ENCODE peak calls at places on chromosomes 7 and 10, in eight cellular contexts. M is cerebellum; W is NCI-H460; K is stimulated activated CD8-positive, alpha-beta memory T cell treated with anti-CD3 and anti-CD28 coated beads, Interleukin-12 subunit alpha, Interleukin-12 subunit beta, amount 100 ng/mL, for 4 hours; B is CD14-positive monocyte; A is Panc1; E is HCT116; G is NCI-H345. Z is an unnamed sample.

GRCh38 chr10:1685671-1686450 is 51.5 kb downstream of the ADARB2 start:
- DNase-seq in M (no peak), W (no peak), K (no peak), B (no peak), A (no peak), E (no peak), G (no peak), Z (no peak)

GRCh38 chr10:35208949-35209613 is 82.4 kb downstream of the CREM start:
- DNase-seq in M (no peak), W (no peak), K (no peak), B (no peak), A (no peak), E (no peak), G (no peak), Z (no peak)

GRCh38 chr10:114953047-114953446 is 15.1 kb downstream of the TRUB1 start:
- DNase-seq in M (no peak), W (no peak), K (no peak), B (no peak), A (no peak), E (no peak), G (no peak), Z (no peak)

GRCh38 chr10:16950686-16951681 is 133.8 kb upstream of the RSU1 start:
- DNase-seq in M (peak), W (peak), K (no peak), B (no peak), A (no peak), E (peak), G (no peak), Z (peak)

GRCh38 chr7:33937871-33938270 is 32.5 kb downstream of the BMPER start:
- DNase-seq in M (no peak), W (no peak), K (no peak), B (no peak), A (no peak), E (no peak), G (peak), Z (no peak)

GRCh38 chr10:7329219-7329618 is 81.6 kb downstream of the SFMBT2 start:
- DNase-seq in M (no peak), W (no peak), K (no peak), B (no peak), A (no peak), E (no peak), G (no peak), Z (no peak)

GRCh38 chr7:55104707-55105433 is 86.1 kb downstream of the EGFR start:
- DNase-seq in M (no peak), W (no peak), K (no peak), B (no peak), A (no peak), E (no peak), G (no peak), Z (no peak)

GRCh38 chr10:27742195-27742925 is 3.3 kb downstream of the MKX start:
- DNase-seq in M (peak), W (peak), K (peak), B (peak), A (no peak), E (peak), G (peak), Z (peak)

Z was measured in fibroblast of villous mesenchyme.